ENCODE peak calls at places on chromosome 15, in seven cellular contexts. B, C, M, A, J, X and L are unnamed samples.
A peak's percentile ranks its signal among the peaks of the same experiment; 100 is the strongest.

GRCh38 chr15:68818088-68818670 is 2.5 kb downstream of the ANP32A start:
- DNase-seq in B (peak; percentile 60), C (peak; percentile 66), M (peak; percentile 56), A (peak; percentile 76), J (no peak), X (no peak), L (peak; percentile 83)

GRCh38 chr15:34436956-34437442 is 609 bp downstream of the GOLGA8A start:
- DNase-seq in B (peak; percentile 17), C (peak; percentile 65), M (peak; percentile 25), A (peak; percentile 67), J (no peak), X (no peak), L (peak; percentile 53)

GRCh38 chr15:66024998-66025397 is 155.7 kb downstream of the RAB11A start:
- DNase-seq in B (peak; percentile 9), C (no peak), M (no peak), A (no peak), J (no peak), X (no peak), L (no peak)

GRCh38 chr15:22780267-22780666 is 6.2 kb upstream of the NIPA1 start:
- DNase-seq in B (no peak), C (no peak), M (no peak), A (no peak), J (no peak), X (no peak), L (no peak)

GRCh38 chr15:86300371-86301106 is 220.9 kb downstream of the AGBL1 start:
- DNase-seq in B (no peak), C (no peak), M (no peak), A (no peak), J (no peak), X (peak; percentile 19), L (no peak)

GRCh38 chr15:40006646-40007045 is 32.3 kb downstream of the SRP14 start:
- DNase-seq in B (peak; percentile 96), C (no peak), M (no peak), A (peak; percentile 45), J (no peak), X (no peak), L (no peak)

GRCh38 chr15:74338676-74339075 is 28.8 kb downstream of the CYP11A1 start:
- DNase-seq in B (no peak), C (no peak), M (no peak), A (no peak), J (no peak), X (no peak), L (no peak)

GRCh38 chr15:93897377-93897776 is 334.0 kb upstream of the MCTP2 start:
- DNase-seq in B (no peak), C (no peak), M (no peak), A (no peak), J (no peak), X (no peak), L (no peak)

GRCh38 chr15:67334973-67335372 is 80.4 kb downstream of the IQCH start:
- DNase-seq in B (no peak), C (no peak), M (no peak), A (no peak), J (no peak), X (no peak), L (no peak)

GRCh38 chr15:48442011-48442410 is 110.8 kb downstream of the DUT start:
- DNase-seq in B (no peak), C (no peak), M (no peak), A (no peak), J (no peak), X (no peak), L (no peak)

GRCh38 chr15:69172854-69173253 is 12.4 kb downstream of the GLCE start:
- DNase-seq in B (no peak), C (no peak), M (no peak), A (no peak), J (no peak), X (no peak), L (no peak)

GRCh38 chr15:50181983-50182232 is at the start of gene SLC27A2:
- DNase-seq in B (peak; percentile 17), C (no peak), M (no peak), A (no peak), J (no peak), X (no peak), L (peak; percentile 70)

GRCh38 chr15:52651868-52652267 is 27.3 kb downstream of the ATOSA start:
- DNase-seq in B (peak; percentile 99), C (peak; percentile 54), M (peak; percentile 11), A (peak; percentile 47), J (peak; percentile 65), X (peak; percentile 57), L (no peak)

GRCh38 chr15:35514759-35515158 is 31.2 kb downstream of the DPH6 start:
- DNase-seq in B (peak; percentile 47), C (no peak), M (no peak), A (peak; percentile 36), J (no peak), X (peak; percentile 26), L (no peak)

GRCh38 chr15:77179541-77179998 is 108.7 kb upstream of the TSPAN3 start:
- DNase-seq in B (peak; percentile 48), C (peak; percentile 61), M (no peak), A (no peak), J (no peak), X (no peak), L (no peak)

GRCh38 chr15:101641894-101642293 is 10.3 kb downstream of the TM2D3 start:
- DNase-seq in B (peak; percentile 53), C (no peak), M (peak; percentile 12), A (no peak), J (no peak), X (no peak), L (no peak)

GRCh38 chr15:88920186-88920891 is 7.2 kb upstream of the MFGE8 start:
- DNase-seq in B (peak; percentile 84), C (no peak), M (no peak), A (no peak), J (no peak), X (no peak), L (no peak)

GRCh38 chr15:88907111-88907510 is 6.1 kb downstream of the MFGE8 start:
- DNase-seq in B (no peak), C (no peak), M (no peak), A (peak; percentile 2), J (no peak), X (no peak), L (no peak)

GRCh38 chr15:25852696-25853524 is 10.2 kb downstream of the ATP10A start:
- DNase-seq in B (no peak), C (peak; percentile 37), M (no peak), A (no peak), J (no peak), X (no peak), L (no peak)

GRCh38 chr15:101637038-101637437 is 15.1 kb downstream of the TM2D3 start:
- DNase-seq in B (no peak), C (no peak), M (no peak), A (no peak), J (no peak), X (no peak), L (no peak)

GRCh38 chr15:97174886-97175540 is 785.5 kb upstream of the ARRDC4 start:
- DNase-seq in B (no peak), C (no peak), M (no peak), A (no peak), J (no peak), X (no peak), L (no peak)